ENCODE peak calls at places on chromosomes 1 and 21, in four cellular contexts. S, I, U and H are unnamed samples.

GRCh38 chr1:110375490-110375889 is 15.3 kb downstream of the SLC16A4 start:
- DNase-seq in S (no peak), I (no peak), U (no peak), H (no peak)

GRCh38 chr1:8219530-8219929 is 98.4 kb upstream of the SLC45A1 start:
- DNase-seq in S (no peak), I (peak), U (no peak), H (no peak)

GRCh38 chr1:19083081-19083480 is 126.6 kb upstream of the IFFO2 start:
- DNase-seq in S (no peak), I (peak), U (no peak), H (no peak)

GRCh38 chr1:100164226-100164625 is 13.8 kb downstream of the LRRC39 start:
- DNase-seq in S (no peak), I (peak), U (no peak), H (peak)

GRCh38 chr1:159979257-159979656 is 25.2 kb upstream of the SLAMF9 start:
- DNase-seq in S (no peak), I (peak), U (no peak), H (peak)

GRCh38 chr1:33683913-33684312 is 180.0 kb upstream of the HMGB4 start:
- DNase-seq in S (no peak), I (no peak), U (no peak), H (no peak)

GRCh38 chr1:199221371-199222150 is 582.7 kb downstream of the PTPRC start:
- DNase-seq in S (no peak), I (no peak), U (no peak), H (no peak)

GRCh38 chr1:93963585-93963984 is 54.4 kb upstream of the GCLM start:
- DNase-seq in S (peak), I (no peak), U (no peak), H (no peak)

GRCh38 chr1:50605186-50605875 is 182.1 kb upstream of the DMRTA2 start:
- DNase-seq in S (peak), I (peak), U (no peak), H (peak)

GRCh38 chr1:214187152-214187900 is 93.6 kb upstream of the SMYD2 start:
- DNase-seq in S (no peak), I (no peak), U (no peak), H (no peak)

GRCh38 chr1:199489594-199489993 is 537.9 kb upstream of the NR5A2 start:
- DNase-seq in S (no peak), I (no peak), U (no peak), H (no peak)

GRCh38 chr1:48530727-48531351 is 58.8 kb upstream of the SPATA6 start:
- DNase-seq in S (peak), I (peak), U (no peak), H (peak)

GRCh38 chr1:42929434-42930177 is 29.1 kb downstream of the SLC2A1 start:
- DNase-seq in S (no peak), I (no peak), U (no peak), H (no peak)

GRCh38 chr1:155145491-155145890 is 5.2 kb upstream of the DPM3 start:
- DNase-seq in S (no peak), I (no peak), U (no peak), H (no peak)

GRCh38 chr21:39676054-39676771 is 63.5 kb downstream of the B3GALT5 start:
- DNase-seq in S (peak), I (no peak), U (peak), H (peak)

GRCh38 chr21:45408271-45408791 is 3.4 kb downstream of the COL18A1 start:
- DNase-seq in S (no peak), I (no peak), U (no peak), H (no peak)

GRCh38 chr1:232192781-232193450 is 437.0 kb downstream of the SIPA1L2 start:
- DNase-seq in S (no peak), I (peak), U (no peak), H (peak)

GRCh38 chr1:221868894-221869293 is 127.0 kb upstream of the DUSP10 start:
- DNase-seq in S (no peak), I (peak), U (no peak), H (peak)

GRCh38 chr1:33381979-33382378 is 48.9 kb downstream of the PHC2 start:
- DNase-seq in S (no peak), I (no peak), U (no peak), H (no peak)

GRCh38 chr1:16012590-16013219 is 5.1 kb downstream of the HSPB7 start:
- DNase-seq in S (peak), I (peak), U (peak), H (peak)

GRCh38 chr1:214823311-214824117 is 220.5 kb downstream of the CENPF start:
- DNase-seq in S (no peak), I (no peak), U (no peak), H (no peak)

GRCh38 chr1:234473123-234473522 is 5.9 kb downstream of the TARBP1 start:
- DNase-seq in S (no peak), I (no peak), U (no peak), H (no peak)

GRCh38 chr1:56513095-56513494 is 66.3 kb downstream of the PLPP3 start:
- DNase-seq in S (no peak), I (no peak), U (no peak), H (no peak)

GRCh38 chr1:47332779-47333577 is 612 bp upstream of the CMPK1 start:
- DNase-seq in S (no peak), I (no peak), U (no peak), H (no peak)

GRCh38 chr1:58789322-58789856 is 5.5 kb upstream of the JUN start:
- DNase-seq in S (no peak), I (no peak), U (no peak), H (no peak)

GRCh38 chr1:35461966-35462651 is 95.1 kb downstream of the KIAA0319L start:
- DNase-seq in S (no peak), I (no peak), U (no peak), H (no peak)

GRCh38 chr1:158506369-158506987 is 34.5 kb downstream of the OR10R2 start:
- DNase-seq in S (peak), I (peak), U (peak), H (peak)

GRCh38 chr21:33940846-33941245 is 25.2 kb upstream of the ATP5PO start:
- DNase-seq in S (no peak), I (peak), U (no peak), H (peak)

GRCh38 chr1:1120866-1121563 is 5.1 kb upstream of the C1orf159 start:
- DNase-seq in S (peak), I (no peak), U (no peak), H (no peak)

GRCh38 chr1:186871784-186872183 is 43.0 kb downstream of the PLA2G4A start:
- DNase-seq in S (no peak), I (no peak), U (no peak), H (no peak)
- H3K4me3 ChIP-seq in S (no peak), I (no peak), U (no peak), H (no peak)

GRCh38 chr1:24304763-24305162 is 14.4 kb upstream of the GRHL3 start:
- DNase-seq in S (no peak), I (no peak), U (no peak), H (no peak)

GRCh38 chr1:24309762-24310485 is 9.2 kb upstream of the GRHL3 start:
- DNase-seq in S (no peak), I (peak), U (no peak), H (no peak)

GRCh38 chr1:24311731-24312130 is 7.4 kb upstream of the GRHL3 start:
- DNase-seq in S (no peak), I (no peak), U (no peak), H (no peak)

GRCh38 chr1:24311234-24311633 is 7.9 kb upstream of the GRHL3 start:
- DNase-seq in S (no peak), I (no peak), U (no peak), H (no peak)

DNA sequence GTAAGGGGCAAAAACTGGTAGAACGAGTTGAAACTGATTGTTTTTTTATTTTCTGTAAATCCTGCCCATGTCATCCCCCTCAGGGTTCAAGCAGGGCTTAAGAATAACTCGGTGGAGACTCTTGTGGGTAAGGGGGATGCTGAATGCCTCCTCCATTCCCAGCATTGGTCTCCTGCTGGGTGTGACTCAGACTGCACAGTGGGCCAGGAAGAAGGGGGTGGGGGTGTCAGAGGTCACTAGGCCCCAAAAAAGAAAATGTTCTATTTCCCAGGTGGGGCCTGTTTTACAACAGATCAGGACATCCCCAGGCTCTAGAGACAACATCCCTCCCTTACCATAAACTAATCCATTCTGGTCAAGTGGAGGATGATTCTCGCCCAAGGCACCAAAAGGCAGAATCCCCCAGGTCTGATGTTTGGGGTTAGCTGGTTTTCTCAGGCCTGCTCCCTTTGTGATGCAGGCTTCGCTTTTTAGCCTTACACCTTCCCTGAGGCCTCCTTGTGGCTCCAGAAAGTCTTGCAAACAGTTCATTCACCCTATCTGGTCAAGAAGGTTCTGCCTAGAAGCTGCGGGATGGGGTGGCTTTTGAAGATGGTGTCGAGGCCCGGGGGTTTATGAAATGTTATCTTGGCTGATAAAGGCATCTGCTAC is 10.7 kb upstream of the GRHL3 start:
- DNase-seq in S (no peak), I (no peak), U (no peak), H (peak)
- TF ChIP-seq CTCF in S (no peak), I (peak), U (no peak), H (peak)

GRCh38 chr1:21346304-21347071 is 56.2 kb upstream of the ECE1 start:
- DNase-seq in S (no peak), I (no peak), U (no peak), H (no peak)
- H3K4me3 ChIP-seq in S (peak), I (peak), U (peak), H (peak)

DNA sequence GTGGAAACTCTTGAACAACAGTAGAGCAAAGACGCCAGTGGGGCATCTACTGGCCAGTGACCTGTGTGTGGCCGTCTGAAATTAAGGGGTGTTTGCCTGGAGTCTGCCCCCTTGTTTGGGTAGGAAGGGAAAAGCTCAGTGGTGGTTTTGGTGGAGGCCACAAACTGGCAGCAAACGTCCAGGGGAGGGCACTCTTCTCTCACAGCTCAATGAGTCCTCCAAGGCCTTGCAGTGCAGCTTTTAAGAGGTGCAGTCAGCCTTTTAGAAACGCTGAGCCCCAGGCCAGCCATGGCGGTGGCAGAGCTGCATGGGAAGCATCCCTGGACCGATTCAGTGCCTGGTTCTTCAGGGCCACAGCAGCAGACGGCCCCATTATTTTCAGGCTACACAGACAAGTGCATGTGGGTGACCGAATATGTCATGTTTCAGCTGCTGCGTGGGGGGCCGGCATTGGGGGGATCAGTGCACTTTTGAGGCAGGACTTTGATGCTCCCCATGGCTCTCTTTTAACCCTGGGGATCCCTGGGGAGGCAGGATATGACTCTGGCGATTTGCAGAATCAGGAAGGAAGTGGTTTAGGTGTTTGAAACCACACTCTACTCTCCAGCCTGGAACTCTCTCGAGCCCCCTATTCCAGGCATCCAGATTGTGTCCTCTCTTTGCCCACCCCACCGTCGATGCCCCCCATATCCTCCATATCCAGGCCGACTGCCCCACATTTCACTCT is 414.0 kb downstream of the PRDM2 start:
- DNase-seq in S (peak), I (peak), U (peak), H (peak)
- TF ChIP-seq CTCF in S (peak), I (no peak), U (peak), H (peak)

GRCh38 chr1:201399352-201400126 is 415 bp upstream of the LAD1 start:
- DNase-seq in S (peak), I (no peak), U (no peak), H (no peak)
- H3K4me3 ChIP-seq in S (peak), I (no peak), U (peak), H (no peak)

GRCh38 chr1:240599830-240600229 is 12.1 kb downstream of the GREM2 start:
- DNase-seq in S (no peak), I (no peak), U (no peak), H (no peak)

GRCh38 chr1:240599299-240599698 is 12.7 kb downstream of the GREM2 start:
- DNase-seq in S (no peak), I (no peak), U (no peak), H (no peak)

GRCh38 chr1:240598201-240598600 is 13.8 kb downstream of the GREM2 start:
- DNase-seq in S (no peak), I (no peak), U (no peak), H (no peak)

GRCh38 chr1:240598602-240599001 is 13.4 kb downstream of the GREM2 start:
- DNase-seq in S (no peak), I (no peak), U (no peak), H (no peak)

DNA sequence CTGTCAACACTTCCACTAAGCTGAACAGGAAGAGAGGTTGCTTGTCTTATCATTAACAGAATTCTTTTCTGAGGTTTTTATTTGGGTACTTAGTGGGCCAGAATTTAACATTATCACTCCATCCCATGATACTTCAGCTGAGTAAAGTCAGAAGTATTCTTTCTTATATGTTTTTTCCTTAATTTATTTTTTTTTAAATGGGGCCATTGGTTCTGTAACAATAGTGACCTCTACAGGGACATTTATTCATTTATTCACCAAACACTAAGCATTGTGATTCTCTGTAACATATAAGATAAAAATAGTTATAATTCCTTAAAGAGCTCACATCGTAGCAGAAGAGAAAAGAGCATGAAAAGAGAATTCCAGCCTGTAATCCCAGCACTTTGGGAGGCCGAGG is 9.8 kb downstream of the GREM2 start:
- DNase-seq in S (no peak), I (peak), U (no peak), H (peak)
- TF ChIP-seq CTCF in S (no peak), I (peak), U (no peak), H (no peak)